ENCODE peak calls at places on chromosome 5, in four cellular contexts. One of them, this sample, is unnamed.

GRCh38 chr5:135251099-135251498 is 147.9 kb downstream of the MACROH2A1 start:
- DNase-seq in K562: no peak
- DNase-seq in HepG2: no peak
- DNase-seq in A549: no peak
- DNase-seq in this sample: no peak

GRCh38 chr5:111975133-111975532 is 218.1 kb upstream of the NREP start:
- DNase-seq in A549: no peak
- DNase-seq in K562: no peak
- DNase-seq in HepG2: no peak
- DNase-seq in this sample: no peak

GRCh38 chr5:131521252-131521651 is 113.8 kb downstream of the RAPGEF6 start:
- DNase-seq in HepG2: no peak
- DNase-seq in A549: peak
- DNase-seq in K562: no peak
- DNase-seq in this sample: peak

GRCh38 chr5:79774171-79774854 is 84.7 kb downstream of the CMYA5 start:
- DNase-seq in HepG2: peak
- DNase-seq in K562: peak
- DNase-seq in A549: peak
- DNase-seq in this sample: peak

GRCh38 chr5:155878991-155879575 is 447.9 kb upstream of the SGCD start:
- DNase-seq in A549: no peak
- DNase-seq in HepG2: no peak
- DNase-seq in K562: no peak
- DNase-seq in this sample: no peak

GRCh38 chr5:180070726-180071417 is 687 bp downstream of the RNF130 start:
- DNase-seq in A549: peak
- DNase-seq in HepG2: no peak
- DNase-seq in K562: no peak
- DNase-seq in this sample: peak

GRCh38 chr5:98453309-98453708 is 320.2 kb upstream of the RGMB start:
- DNase-seq in K562: no peak
- DNase-seq in A549: no peak
- DNase-seq in HepG2: no peak
- DNase-seq in this sample: no peak

GRCh38 chr5:156411131-156411727 is 84.3 kb downstream of the SGCD start:
- DNase-seq in A549: peak
- DNase-seq in K562: no peak
- DNase-seq in HepG2: no peak
- DNase-seq in this sample: peak

GRCh38 chr5:7850533-7851239 is at the start of gene CFAP90:
- DNase-seq in HepG2: peak
- DNase-seq in A549: peak
- DNase-seq in K562: no peak
- DNase-seq in this sample: peak

GRCh38 chr5:160906077-160906476 is 54.1 kb upstream of the ATP10B start:
- DNase-seq in HepG2: no peak
- DNase-seq in K562: no peak
- DNase-seq in A549: no peak
- DNase-seq in this sample: no peak

GRCh38 chr5:92402045-92402444 is 1018.9 kb upstream of the ARRDC3 start:
- DNase-seq in K562: no peak
- DNase-seq in HepG2: no peak
- DNase-seq in A549: no peak
- DNase-seq in this sample: peak

GRCh38 chr5:932628-933250 is 40.1 kb downstream of the TRIP13 start:
- DNase-seq in HepG2: no peak
- DNase-seq in A549: no peak
- DNase-seq in K562: no peak
- DNase-seq in this sample: peak

GRCh38 chr5:9245071-9245470 is 300.8 kb downstream of the SEMA5A start:
- DNase-seq in K562: no peak
- DNase-seq in A549: no peak
- DNase-seq in HepG2: no peak
- DNase-seq in this sample: no peak

GRCh38 chr5:57989378-57989777 is 470.5 kb downstream of the PLK2 start:
- DNase-seq in HepG2: no peak
- DNase-seq in K562: no peak
- DNase-seq in A549: peak
- DNase-seq in this sample: peak

GRCh38 chr5:7251127-7251526 is 144.8 kb upstream of the ADCY2 start:
- DNase-seq in HepG2: no peak
- DNase-seq in A549: no peak
- DNase-seq in K562: no peak
- DNase-seq in this sample: no peak

GRCh38 chr5:1785062-1785461 is 14.6 kb downstream of the MRPL36 start:
- DNase-seq in HepG2: no peak
- DNase-seq in K562: no peak
- DNase-seq in A549: no peak
- DNase-seq in this sample: no peak

GRCh38 chr5:138832218-138832617 is 42.9 kb downstream of the LRRTM2 start:
- DNase-seq in K562: no peak
- DNase-seq in HepG2: no peak
- DNase-seq in A549: no peak
- DNase-seq in this sample: no peak

GRCh38 chr5:180139731-180140626 is 68.4 kb upstream of the RNF130 start:
- DNase-seq in A549: no peak
- DNase-seq in K562: no peak
- DNase-seq in HepG2: no peak
- DNase-seq in this sample: no peak

GRCh38 chr5:776862-777711 is 7.4 kb downstream of the ZDHHC11B start:
- DNase-seq in K562: peak
- DNase-seq in HepG2: no peak
- DNase-seq in A549: no peak
- DNase-seq in this sample: no peak

GRCh38 chr5:85841653-85842052 is 776.1 kb upstream of the COX7C start:
- DNase-seq in A549: no peak
- DNase-seq in K562: peak
- DNase-seq in HepG2: no peak
- DNase-seq in this sample: no peak

GRCh38 chr5:62305715-62306493 is at the start of gene KIF2A:
- DNase-seq in K562: peak
- DNase-seq in HepG2: peak
- DNase-seq in A549: peak
- DNase-seq in this sample: peak

GRCh38 chr5:168401226-168401625 is 85.0 kb upstream of the RARS1 start:
- DNase-seq in A549: no peak
- DNase-seq in HepG2: no peak
- DNase-seq in K562: no peak
- DNase-seq in this sample: no peak

GRCh38 chr5:168401880-168402279 is 84.4 kb upstream of the RARS1 start:
- DNase-seq in K562: no peak
- DNase-seq in HepG2: no peak
- DNase-seq in A549: no peak
- DNase-seq in this sample: no peak

GRCh38 chr5:168407222-168407621 is 79.0 kb upstream of the RARS1 start:
- DNase-seq in HepG2: no peak
- DNase-seq in K562: no peak
- DNase-seq in A549: no peak
- DNase-seq in this sample: peak

GRCh38 chr5:168400429-168401220 is 85.6 kb upstream of the RARS1 start:
- DNase-seq in A549: no peak
- DNase-seq in K562: no peak
- DNase-seq in HepG2: no peak
- DNase-seq in this sample: no peak

GRCh38 chr5:168404366-168404765 is 81.9 kb upstream of the RARS1 start:
- DNase-seq in HepG2: no peak
- DNase-seq in K562: no peak
- DNase-seq in A549: no peak
- DNase-seq in this sample: peak
- TF ChIP-seq CTCF in HepG2: no peak
- TF ChIP-seq CTCF in K562: no peak
- TF ChIP-seq CTCF in A549: no peak
- TF ChIP-seq CTCF in this sample: no peak

GRCh38 chr5:168165221-168165965 is 126.1 kb upstream of the WWC1 start:
- DNase-seq in HepG2: no peak
- DNase-seq in A549: no peak
- DNase-seq in K562: no peak
- DNase-seq in this sample: no peak
- TF ChIP-seq MAZ in HepG2: no peak
- TF ChIP-seq MAZ in A549: no peak
- TF ChIP-seq MAZ in K562: no peak
- TF ChIP-seq MAZ in this sample: no peak

GRCh38 chr5:34523382-34523716 is 132.8 kb upstream of the RAI14 start:
- DNase-seq in A549: no peak
- DNase-seq in HepG2: no peak
- DNase-seq in K562: no peak
- DNase-seq in this sample: no peak
- TF ChIP-seq CTCF in A549: no peak
- TF ChIP-seq CTCF in HepG2: no peak
- TF ChIP-seq CTCF in K562: no peak
- TF ChIP-seq CTCF in this sample: no peak

DNA sequence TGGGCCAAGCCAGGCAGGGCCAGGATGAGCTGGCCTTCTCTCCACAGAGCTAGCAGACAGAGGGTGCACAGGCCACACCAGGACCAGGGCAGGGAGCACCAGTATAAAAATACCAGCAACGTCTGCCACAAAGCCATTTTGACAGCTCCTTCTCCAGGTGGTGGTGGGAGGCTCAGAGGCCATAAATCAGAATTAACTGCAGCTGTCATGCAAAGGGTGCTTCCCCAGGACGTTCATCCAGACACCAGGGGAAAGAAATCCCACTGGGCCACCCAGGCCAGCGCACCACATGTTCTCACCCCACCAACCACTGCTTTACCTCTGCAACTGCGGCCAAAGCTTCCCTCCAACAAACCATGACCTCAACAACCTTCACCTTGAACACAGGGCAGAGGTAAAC is 403.7 kb upstream of the TRPC7 start:
- DNase-seq in HepG2: no peak
- DNase-seq in K562: no peak
- DNase-seq in A549: no peak
- DNase-seq in this sample: no peak
- TF ChIP-seq MAZ in HepG2: no peak
- TF ChIP-seq MAZ in K562: no peak
- TF ChIP-seq MAZ in A549: no peak
- TF ChIP-seq MAZ in this sample: no peak

DNA sequence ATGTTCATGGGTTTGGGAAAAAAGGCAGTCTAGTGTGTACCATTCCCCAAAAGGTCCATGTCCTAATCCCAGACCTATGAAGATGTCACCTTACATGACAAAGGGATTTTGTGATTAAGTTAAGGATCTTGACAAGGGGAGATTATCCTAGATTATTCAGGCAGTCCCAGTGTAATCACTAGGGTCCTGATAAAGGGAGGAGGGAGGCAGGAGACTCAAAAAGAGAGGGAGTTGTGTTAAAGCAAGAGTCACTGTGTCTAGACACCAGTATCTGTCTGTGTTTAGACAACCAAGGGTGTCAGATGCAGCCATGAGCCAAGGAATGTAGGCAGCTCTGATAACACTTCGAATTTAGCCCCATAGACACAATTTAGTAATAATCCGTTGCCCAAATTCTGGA is 49.5 kb downstream of the DPYSL3 start:
- DNase-seq in HepG2: no peak
- DNase-seq in A549: no peak
- DNase-seq in K562: no peak
- DNase-seq in this sample: no peak
- TF ChIP-seq CTCF in HepG2: no peak
- TF ChIP-seq CTCF in A549: no peak
- TF ChIP-seq CTCF in K562: no peak
- TF ChIP-seq CTCF in this sample: no peak

GRCh38 chr5:150630016-150630415 is 10.4 kb upstream of the SYNPO start:
- DNase-seq in K562: no peak
- DNase-seq in A549: no peak
- DNase-seq in HepG2: no peak
- DNase-seq in this sample: no peak
- TF ChIP-seq MAZ in K562: no peak
- TF ChIP-seq MAZ in A549: no peak
- TF ChIP-seq MAZ in HepG2: no peak
- TF ChIP-seq MAZ in this sample: no peak

GRCh38 chr5:74127377-74128338 is 501.7 kb downstream of the ARHGEF28 start:
- DNase-seq in K562: no peak
- DNase-seq in A549: peak
- DNase-seq in HepG2: peak
- DNase-seq in this sample: peak
- TF ChIP-seq CTCF in K562: no peak
- TF ChIP-seq CTCF in A549: peak
- TF ChIP-seq CTCF in HepG2: peak
- TF ChIP-seq CTCF in this sample: peak

DNA sequence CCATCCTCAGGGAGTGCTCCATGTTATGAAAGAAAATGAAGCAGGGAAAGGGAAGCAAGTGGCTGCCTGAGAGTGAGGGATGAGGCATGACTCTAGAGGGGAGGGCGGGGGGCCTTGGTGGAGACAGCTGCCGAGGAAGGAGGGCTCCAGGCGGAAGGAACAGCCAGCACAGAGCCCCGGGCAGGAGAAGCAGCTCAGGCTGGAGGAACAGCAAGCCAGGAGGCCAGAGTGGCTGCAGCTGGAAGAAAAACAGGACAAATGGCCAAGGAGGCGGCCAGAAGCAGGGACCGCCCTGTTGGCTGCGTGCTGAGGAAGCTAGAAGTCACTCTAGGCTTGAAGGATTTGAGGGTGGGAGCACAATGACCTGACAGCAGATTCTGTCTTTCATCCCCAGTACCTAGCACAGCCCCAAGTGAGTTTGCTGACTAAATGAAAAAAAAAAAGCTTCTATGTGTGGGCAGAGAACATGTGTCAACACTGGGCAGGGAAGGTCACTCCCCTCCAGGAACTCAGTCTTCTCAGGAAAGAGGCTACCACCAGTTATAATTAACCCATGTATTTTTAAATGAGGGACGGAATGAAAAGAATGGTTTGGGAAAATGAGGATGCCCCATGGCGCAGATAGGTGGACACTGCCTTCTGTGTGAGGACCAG is 142.8 kb downstream of the DCP2 start:
- DNase-seq in K562: no peak
- DNase-seq in A549: no peak
- DNase-seq in HepG2: no peak
- DNase-seq in this sample: peak
- TF ChIP-seq MAZ in K562: no peak
- TF ChIP-seq MAZ in A549: no peak
- TF ChIP-seq MAZ in HepG2: no peak
- TF ChIP-seq MAZ in this sample: no peak

DNA sequence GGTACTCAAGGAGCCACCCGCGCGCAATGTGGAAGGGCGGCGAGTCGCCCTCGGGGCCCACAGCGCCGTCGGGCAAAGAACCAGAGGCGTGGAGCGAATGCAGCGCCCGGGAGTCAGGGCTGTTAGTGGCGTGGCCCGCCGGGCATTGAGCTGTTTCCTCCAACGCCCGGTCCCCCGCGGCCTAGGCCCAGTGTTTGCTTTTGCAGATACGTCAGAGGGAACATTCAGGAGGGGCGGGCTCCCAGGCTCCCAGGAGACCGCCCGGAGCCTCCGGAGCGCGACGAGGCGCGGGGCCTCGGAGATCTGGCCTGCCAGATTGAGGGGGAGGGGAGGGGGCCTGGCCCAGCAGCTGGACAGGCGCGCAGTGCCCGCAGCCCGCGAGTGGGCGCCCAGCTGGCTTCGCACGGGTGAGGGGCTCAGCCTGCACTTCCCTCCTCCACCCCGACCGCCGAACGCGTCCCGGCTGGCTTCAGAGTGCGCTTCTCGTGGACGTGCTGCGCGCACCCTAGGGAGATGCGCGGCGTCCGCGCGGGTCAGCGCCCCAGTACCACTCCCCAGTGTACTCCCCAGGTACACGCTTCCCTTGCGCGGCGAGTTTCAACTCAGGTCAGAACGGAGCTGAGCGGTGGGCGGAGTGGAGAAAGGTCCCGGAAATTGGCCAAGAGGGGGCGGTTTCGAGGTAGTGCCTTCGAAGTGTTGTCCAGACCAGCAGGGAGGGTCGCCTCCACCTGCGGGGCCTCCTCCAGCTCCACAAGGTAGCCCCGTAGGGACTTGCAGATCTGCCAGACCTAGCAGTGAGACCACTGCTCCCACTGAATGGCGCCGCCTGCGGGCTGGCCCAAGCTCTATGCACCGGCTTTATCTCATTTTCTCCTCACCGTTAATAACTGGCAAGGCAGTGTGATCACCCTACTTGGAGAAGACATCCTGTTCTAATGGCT is 130.4 kb downstream of the TMEM174 start:
- DNase-seq in K562: no peak
- DNase-seq in A549: peak
- DNase-seq in HepG2: no peak
- DNase-seq in this sample: no peak
- TF ChIP-seq CTCF in K562: peak
- TF ChIP-seq CTCF in A549: peak
- TF ChIP-seq CTCF in HepG2: no peak
- TF ChIP-seq CTCF in this sample: no peak